ENCODE peak calls at places on chromosomes 2 and 18, in five cellular contexts. H, M, B, K and Q are unnamed samples.

GRCh38 chr2:69960821-69961220 is 610 bp downstream of the ASPRV1 start:
- DNase-seq in H (no peak), M (no peak), B (no peak), K (no peak), Q (no peak)

GRCh38 chr2:229417906-229418305 is 146.8 kb upstream of the PID1 start:
- DNase-seq in H (no peak), M (no peak), B (no peak), K (no peak), Q (no peak)

GRCh38 chr2:17337507-17337906 is 180.7 kb downstream of the RAD51AP2 start:
- DNase-seq in H (no peak), M (no peak), B (no peak), K (no peak), Q (no peak)

GRCh38 chr2:10126627-10127026 is 4.1 kb downstream of the RRM2 start:
- DNase-seq in H (no peak), M (no peak), B (no peak), K (no peak), Q (no peak)

GRCh38 chr2:12304494-12305228 is 412.1 kb upstream of the TRIB2 start:
- DNase-seq in H (no peak), M (no peak), B (no peak), K (no peak), Q (no peak)

GRCh38 chr2:222255090-222255489 is 43.7 kb downstream of the PAX3 start:
- DNase-seq in H (no peak), M (no peak), B (no peak), K (no peak), Q (no peak)

GRCh38 chr2:216074794-216075193 is 6.8 kb downstream of the PECR start:
- DNase-seq in H (no peak), M (no peak), B (no peak), K (no peak), Q (no peak)

GRCh38 chr2:109380502-109381326 is 233.1 kb downstream of the SEPTIN10 start:
- DNase-seq in H (no peak), M (no peak), B (no peak), K (no peak), Q (no peak)

GRCh38 chr2:218386505-218387368 is 4.7 kb downstream of the SLC11A1 start:
- DNase-seq in H (no peak), M (no peak), B (no peak), K (no peak), Q (no peak)

GRCh38 chr2:118016911-118017310 is 3.0 kb upstream of the CCDC93 start:
- DNase-seq in H (no peak), M (no peak), B (no peak), K (peak; percentile 49), Q (no peak)

GRCh38 chr2:3480352-3481010 is 38.9 kb downstream of the ADI1 start:
- DNase-seq in H (no peak), M (no peak), B (peak; percentile 87), K (no peak), Q (no peak)

GRCh38 chr2:182949572-182950189 is 83.2 kb upstream of the FRZB start:
- DNase-seq in H (no peak), M (no peak), B (no peak), K (no peak), Q (no peak)

GRCh38 chr18:33873127-33873526 is 295.1 kb downstream of the ASXL3 start:
- DNase-seq in H (no peak), M (no peak), B (no peak), K (no peak), Q (no peak)

GRCh38 chr2:207473203-207473865 is 56.4 kb upstream of the CREB1 start:
- DNase-seq in H (no peak), M (no peak), B (peak; percentile 25), K (no peak), Q (peak; percentile 12)

GRCh38 chr18:59402432-59403090 is 43.5 kb upstream of the LMAN1 start:
- DNase-seq in H (no peak), M (peak; percentile 54), B (peak; percentile 75), K (peak; percentile 72), Q (peak; percentile 47)

GRCh38 chr18:9849407-9849961 is 36.3 kb upstream of the TXNDC2 start:
- DNase-seq in H (no peak), M (no peak), B (peak; percentile 56), K (peak; percentile 83), Q (no peak)

GRCh38 chr2:161134547-161135518 is 25.4 kb upstream of the TANK start:
- DNase-seq in H (no peak), M (no peak), B (no peak), K (no peak), Q (no peak)

GRCh38 chr2:80102026-80102425 is 202.5 kb downstream of the LRRTM1 start:
- DNase-seq in H (no peak), M (no peak), B (no peak), K (no peak), Q (no peak)

GRCh38 chr18:9260388-9261380 is 73.9 kb upstream of the TWSG1 start:
- DNase-seq in H (no peak), M (no peak), B (no peak), K (no peak), Q (no peak)

GRCh38 chr2:198615972-198616371 is 811.6 kb downstream of the PLCL1 start:
- DNase-seq in H (no peak), M (no peak), B (no peak), K (no peak), Q (no peak)

DNA sequence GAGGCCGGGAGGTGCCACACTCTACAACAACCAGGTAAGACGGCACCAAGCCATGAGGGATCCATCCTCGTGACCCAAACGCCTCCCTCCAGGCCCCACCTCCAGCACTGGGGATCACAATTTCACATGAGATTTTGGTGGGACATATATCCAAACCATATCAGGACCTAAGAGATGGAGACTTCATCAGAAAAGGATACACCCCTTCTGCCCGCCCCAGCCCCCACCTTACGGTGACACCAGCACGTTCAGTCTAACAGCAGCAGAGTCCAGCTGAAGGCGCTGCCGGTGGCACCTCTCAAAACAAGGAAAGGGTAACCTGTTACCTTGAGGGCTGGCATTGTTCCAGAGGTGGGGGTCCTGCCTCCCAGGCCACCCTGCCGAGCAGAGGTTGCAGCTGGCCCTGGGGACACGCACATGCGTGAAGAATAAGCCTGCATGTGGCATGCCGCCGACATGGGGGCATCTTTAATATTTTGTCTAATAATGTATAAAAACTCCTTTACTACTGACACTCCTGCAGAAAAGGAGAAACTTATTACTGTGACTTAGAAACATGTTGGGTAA is 154.4 kb downstream of the GALR1 start:
- DNase-seq in H (no peak), M (no peak), B (no peak), K (no peak), Q (no peak)
- H3K27ac ChIP-seq in H (no peak overlapping the region), M (no peak overlapping the region), B (no peak overlapping the region), K (no peak overlapping the region), Q (no peak overlapping the region)

DNA sequence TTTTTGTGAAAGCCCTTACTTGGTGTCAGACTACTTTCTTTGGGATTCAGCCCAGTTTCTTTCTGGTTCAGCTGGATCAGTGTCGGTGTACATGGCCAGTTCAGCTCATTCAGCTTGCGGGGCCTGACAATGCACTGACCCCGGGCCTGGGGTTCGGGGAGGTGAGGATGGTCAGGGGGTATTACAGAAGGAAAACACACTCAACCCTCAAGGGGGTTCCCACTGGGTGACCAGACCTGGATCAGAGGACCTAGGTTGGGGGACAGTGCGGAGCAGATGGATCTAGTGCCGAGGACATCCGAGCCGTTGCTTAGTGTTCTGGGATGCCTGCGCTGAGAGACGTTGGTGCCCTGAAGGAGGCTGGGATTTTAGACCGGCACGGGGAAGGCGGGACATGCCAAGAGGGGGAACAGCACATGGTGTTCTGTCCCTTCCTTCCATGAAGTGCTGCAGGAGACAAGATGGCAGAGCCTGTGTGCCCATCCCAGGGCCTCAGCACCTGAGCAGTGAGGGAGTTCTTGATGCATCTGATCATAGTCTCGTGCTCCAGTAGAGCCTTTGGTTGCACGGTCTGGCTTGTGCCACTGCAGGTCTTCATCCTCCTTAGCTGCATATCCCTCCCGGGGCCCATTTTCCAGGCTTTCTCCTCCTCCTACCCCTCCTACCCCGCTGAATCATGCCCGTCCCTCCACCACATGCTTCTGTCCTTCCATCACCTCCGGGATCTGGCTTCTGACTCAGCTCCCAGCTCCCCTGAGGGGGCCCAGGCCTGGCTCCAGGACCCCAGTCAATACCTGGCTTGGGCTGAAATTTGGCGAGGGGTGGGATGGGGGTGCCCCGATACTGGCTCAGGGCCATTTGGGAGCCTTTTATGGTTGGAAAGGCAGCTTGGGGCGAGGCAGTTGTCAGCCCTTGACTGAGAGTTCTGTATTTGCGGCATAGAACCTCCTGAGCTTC is 18.0 kb downstream of the SPEG start:
- DNase-seq in H (no peak), M (no peak), B (no peak), K (no peak), Q (no peak)
- H3K27ac ChIP-seq in H (peak overlapping the region; percentile 88), M (no peak overlapping the region), B (no peak overlapping the region), K (peak overlapping the region; percentile 49), Q (no peak overlapping the region)

GRCh38 chr18:73509460-73509859 is 638.2 kb downstream of the FBXO15 start:
- DNase-seq in H (no peak), M (no peak), B (no peak), K (no peak), Q (no peak)

GRCh38 chr18:73514449-73514848 is 633.2 kb downstream of the FBXO15 start:
- DNase-seq in H (no peak), M (no peak), B (no peak), K (no peak), Q (no peak)

GRCh38 chr18:73511751-73512525 is 635.7 kb downstream of the FBXO15 start:
- DNase-seq in H (no peak), M (no peak), B (no peak), K (no peak), Q (no peak)
- H3K27ac ChIP-seq in H (no peak overlapping the region), M (no peak overlapping the region), B (no peak overlapping the region), K (no peak overlapping the region), Q (no peak overlapping the region)

GRCh38 chr2:7803515-7803914 is 878.3 kb upstream of the ID2 start:
- DNase-seq in H (no peak), M (no peak), B (no peak), K (no peak), Q (no peak)
- H3K27ac ChIP-seq in H (no peak overlapping the region), M (no peak overlapping the region), B (no peak overlapping the region), K (no peak overlapping the region), Q (no peak overlapping the region)

DNA sequence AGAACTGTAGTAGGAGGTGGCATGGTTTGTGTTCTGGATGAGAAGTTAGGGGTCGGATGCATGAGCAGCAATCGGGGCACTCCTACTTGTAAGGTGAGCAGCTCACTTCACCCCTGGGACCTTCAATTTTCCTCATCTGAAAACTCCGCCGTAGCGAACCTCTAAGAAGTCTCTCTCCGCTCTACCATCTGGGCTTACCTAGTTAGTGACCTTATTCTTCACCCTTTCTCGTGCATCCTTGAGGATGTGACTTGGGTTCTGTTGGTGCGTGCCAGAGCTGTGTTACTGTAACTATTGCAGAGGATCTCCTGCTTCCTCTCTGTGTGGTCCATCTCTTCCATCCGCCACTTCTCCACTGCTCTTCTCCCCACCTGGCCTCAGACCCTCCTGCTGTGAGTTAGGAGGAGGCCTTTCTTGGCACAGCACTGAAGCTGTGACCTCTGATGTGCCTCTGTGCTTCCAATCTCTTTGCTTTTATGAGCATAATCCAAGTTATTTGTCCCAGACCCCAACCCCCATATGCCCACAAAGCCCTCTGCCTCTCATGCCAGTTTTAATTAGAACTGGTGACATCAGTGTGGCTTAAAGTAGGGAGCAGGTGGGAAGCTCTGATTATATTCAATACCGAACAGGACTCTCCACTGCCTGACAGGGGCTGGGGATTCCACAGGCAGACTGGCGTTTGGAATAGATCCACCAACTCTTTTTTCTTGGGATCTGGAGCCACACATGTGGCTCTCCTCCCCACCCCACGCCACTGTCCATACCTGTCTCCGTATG is 178.4 kb downstream of the BCL2 start:
- DNase-seq in H (no peak), M (no peak), B (no peak), K (no peak), Q (no peak)
- H3K27ac ChIP-seq in H (no peak overlapping the region), M (no peak overlapping the region), B (no peak overlapping the region), K (no peak overlapping the region), Q (no peak overlapping the region)